ENCODE peak calls at places on chromosomes 6 and 20, in five cellular contexts. Z is K562, U is mammary epithelial cell, K is HepG2, T is astrocyte. N is an unnamed sample.
A peak's percentile ranks its signal among the peaks of the same experiment; 100 is the strongest.

GRCh38 chr6:73354389-73354651 is 244 bp upstream of the DPPA5 start:
- DNase-seq in Z (no peak), U (no peak), T (no peak), K (no peak), N (no peak)

GRCh38 chr6:156928126-156928525 is 150.9 kb downstream of the ARID1B start:
- DNase-seq in U (no peak), K (no peak), Z (no peak), T (no peak), N (no peak)

GRCh38 chr6:169577236-169577635 is 124.6 kb downstream of the WDR27 start:
- DNase-seq in K (no peak), U (no peak), T (no peak), Z (no peak), N (no peak)

GRCh38 chr20:313948-314347 is 11.4 kb upstream of the SOX12 start:
- DNase-seq in T (peak; percentile 64), K (peak; percentile 60), U (peak; percentile 85), Z (no peak), N (peak; percentile 89)

GRCh38 chr20:17868146-17868545 is 100.4 kb downstream of the SNX5 start:
- DNase-seq in U (no peak), Z (no peak), T (no peak), K (no peak), N (no peak)

GRCh38 chr6:107489636-107490567 is at the start of gene SOBP:
- DNase-seq in K (peak; percentile 44), Z (peak; percentile 65), T (no peak), U (peak; percentile 15), N (no peak)

GRCh38 chr20:49433387-49433786 is 49.1 kb downstream of the KCNB1 start:
- DNase-seq in T (no peak), Z (no peak), K (no peak), U (no peak), N (no peak)

GRCh38 chr20:32779500-32780215 is 17.5 kb downstream of the DNMT3B start:
- DNase-seq in U (no peak), K (no peak), Z (peak; percentile 87), T (no peak), N (no peak)

GRCh38 chr6:5761370-5761769 is 245.4 kb downstream of the NRN1 start:
- DNase-seq in K (no peak), U (no peak), T (peak; percentile 26), Z (no peak), N (no peak)

GRCh38 chr6:69775450-69775849 is 21.4 kb downstream of the LMBRD1 start:
- DNase-seq in K (no peak), Z (no peak), T (no peak), U (no peak), N (no peak)

GRCh38 chr6:142846883-142847287 is 98.1 kb downstream of the HIVEP2 start:
- DNase-seq in Z (no peak), T (peak; percentile 92), U (peak; percentile 83), K (peak; percentile 75), N (peak; percentile 36)

GRCh38 chr6:35273822-35274559 is 14.5 kb downstream of the ZNF76 start:
- DNase-seq in Z (no peak), K (no peak), U (no peak), T (no peak), N (no peak)

GRCh38 chr6:106746660-106747059 is 117.3 kb downstream of the QRSL1 start:
- DNase-seq in K (peak; percentile 40), U (peak; percentile 100), T (peak; percentile 79), Z (no peak), N (peak; percentile 100)

GRCh38 chr6:77173472-77174074 is 289.7 kb downstream of the HTR1B start:
- DNase-seq in U (peak; percentile 5), K (peak; percentile 1), Z (no peak), T (no peak), N (no peak)
- TF ChIP-seq CTCF in U (no peak), K (no peak), Z (no peak), T (no peak), N (no peak)

GRCh38 chr6:160042788-160043301 is 74.0 kb downstream of the IGF2R start:
- DNase-seq in U (peak; percentile 58), K (peak; percentile 86), T (peak; percentile 63), Z (no peak), N (no peak)

GRCh38 chr6:160042014-160042773 is 73.3 kb downstream of the IGF2R start:
- DNase-seq in T (peak; percentile 84), U (peak; percentile 91), K (no peak), Z (no peak), N (no peak)

GRCh38 chr6:160040527-160041264 is 71.8 kb downstream of the IGF2R start:
- DNase-seq in T (no peak), U (no peak), K (no peak), Z (no peak), N (no peak)

GRCh38 chr6:160040055-160040454 is 71.2 kb downstream of the IGF2R start:
- DNase-seq in K (no peak), U (no peak), T (no peak), Z (no peak), N (no peak)

GRCh38 chr6:160041608-160042007 is 72.7 kb downstream of the IGF2R start:
- DNase-seq in T (peak; percentile 88), U (peak; percentile 82), Z (no peak), K (peak; percentile 22), N (no peak)
- H3K4me2 ChIP-seq in T (peak overlapping the region; percentile 81), U (peak overlapping the region; percentile 62), Z (no peak overlapping the region), K (no peak overlapping the region), N (no peak overlapping the region)

GRCh38 chr6:138716017-138716416 is 57.6 kb upstream of the CCDC28A start:
- DNase-seq in U (no peak), K (no peak), Z (no peak), T (no peak), N (no peak)

GRCh38 chr6:138719011-138719635 is 54.4 kb upstream of the CCDC28A start:
- DNase-seq in Z (no peak), K (no peak), U (no peak), T (peak; percentile 47), N (no peak)

GRCh38 chr6:138716971-138717370 is 56.6 kb upstream of the CCDC28A start:
- DNase-seq in T (no peak), Z (no peak), K (no peak), U (no peak), N (no peak)

GRCh38 chr6:138722425-138723371 is 50.9 kb upstream of the CCDC28A start:
- DNase-seq in K (peak; percentile 19), T (peak; percentile 91), Z (no peak), U (peak; percentile 87), N (no peak)

GRCh38 chr6:138719744-138720143 is 53.8 kb upstream of the CCDC28A start:
- DNase-seq in T (no peak), K (no peak), U (no peak), Z (no peak), N (no peak)
- TF ChIP-seq EZH2 in T (no peak), K (no peak), U (no peak), Z (no peak), N (no peak)

GRCh38 chr6:146041282-146041681 is 12.4 kb downstream of the GRM1 start:
- DNase-seq in U (peak; percentile 11), Z (no peak), T (no peak), K (peak; percentile 33), N (peak; percentile 5)
- TF ChIP-seq CTCF in U (peak; percentile 76), Z (peak; percentile 53), T (peak; percentile 51), K (peak; percentile 73), N (peak; percentile 58)